ENCODE peak calls at places on chromosomes 12 and 14, in four cellular contexts. P is IMR-90, W is upper lobe of left lung, M is Peyer's patch. Y is an unnamed sample. For H3K4me1, the result is how much of the 10 kb centered on the place peaks cover.

GRCh38 chr12:25017336-25017735 is 68.4 kb upstream of the BCAT1 start:
- DNase-seq in P (peak), W (no peak), M (no peak), Y (no peak)

GRCh38 chr14:85252011-85252410 is 277.9 kb upstream of the FLRT2 start:
- DNase-seq in P (peak), W (no peak), M (no peak), Y (no peak)

GRCh38 chr12:94561943-94562411 is 88.4 kb downstream of the TMCC3 start:
- DNase-seq in P (no peak), W (no peak), M (peak), Y (peak)

GRCh38 chr12:27081668-27082091 is 698 bp downstream of the C12orf71 start:
- DNase-seq in P (peak), W (no peak), M (no peak), Y (peak)

GRCh38 chr14:71311061-71311460 is 403.8 kb downstream of the PCNX1 start:
- DNase-seq in P (no peak), W (no peak), M (no peak), Y (no peak)

GRCh38 chr12:5479761-5480160 is 47.9 kb downstream of the NTF3 start:
- DNase-seq in P (no peak), W (no peak), M (no peak), Y (peak)

GRCh38 chr12:105459760-105460325 is 129.4 kb downstream of the C12orf75 start:
- DNase-seq in P (no peak), W (no peak), M (no peak), Y (peak)

GRCh38 chr14:42428996-42429395 is 822.3 kb downstream of the LRFN5 start:
- DNase-seq in P (no peak), W (no peak), M (no peak), Y (no peak)

GRCh38 chr12:18718462-18718861 is 19.4 kb downstream of the PLCZ1 start:
- DNase-seq in P (no peak), W (no peak), M (no peak), Y (no peak)

GRCh38 chr14:39425947-39426346 is 6.3 kb downstream of the FBXO33 start:
- DNase-seq in P (no peak), W (no peak), M (no peak), Y (no peak)

GRCh38 chr14:69979882-69980281 is 100.7 kb downstream of the SMOC1 start:
- DNase-seq in P (no peak), W (no peak), M (no peak), Y (no peak)

GRCh38 chr12:122412851-122413433 is 9.5 kb downstream of the CLIP1 start:
- DNase-seq in P (no peak), W (no peak), M (no peak), Y (no peak)

GRCh38 chr12:90234455-90234854 is 525.8 kb upstream of the ATP2B1 start:
- DNase-seq in P (peak), W (no peak), M (no peak), Y (no peak)

GRCh38 chr14:49880267-49881064 is 12.4 kb upstream of the ARF6 start:
- DNase-seq in P (no peak), W (no peak), M (no peak), Y (no peak)

GRCh38 chr14:70064111-70064885 is 124.5 kb downstream of the SLC8A3 start:
- DNase-seq in P (peak), W (no peak), M (no peak), Y (no peak)

GRCh38 chr12:54988402-54989054 is 4.0 kb upstream of the TESPA1 start:
- DNase-seq in P (peak), W (peak), M (peak), Y (no peak)

GRCh38 chr12:3520168-3520567 is 29.2 kb downstream of the PRMT8 start:
- DNase-seq in P (no peak), W (no peak), M (no peak), Y (no peak)

GRCh38 chr12:93785262-93786010 is 108.3 kb downstream of the CRADD start:
- DNase-seq in P (peak), W (peak), M (no peak), Y (peak)

GRCh38 chr12:75257510-75257909 is 47.9 kb upstream of the KCNC2 start:
- DNase-seq in P (peak), W (no peak), M (no peak), Y (no peak)

DNA sequence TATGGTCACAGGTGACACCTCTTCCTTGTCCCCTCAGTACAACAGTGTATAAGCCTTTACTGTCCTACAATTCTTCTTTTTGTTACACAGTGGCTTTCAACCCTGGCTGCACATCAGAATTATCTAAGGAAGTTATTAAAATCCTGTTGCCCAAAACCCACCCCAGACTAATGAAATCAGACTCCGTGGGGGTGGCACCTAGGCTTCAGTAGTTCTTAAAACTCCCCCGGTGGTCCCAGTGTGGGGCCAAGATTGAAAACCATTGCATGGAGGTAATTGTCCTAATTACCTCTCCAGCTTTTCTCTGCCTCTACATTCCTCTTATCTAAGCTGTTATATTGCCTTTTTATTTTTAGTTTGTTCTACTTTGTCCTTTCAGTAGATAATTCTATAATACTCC is 172.8 kb downstream of the DAD1 start:
- DNase-seq in P (no peak), W (no peak), M (no peak), Y (no peak)
- TF ChIP-seq CTCF in P (no peak), W (no peak), M (no peak), Y (no peak)

GRCh38 chr12:100493371-100494012 is 19.8 kb downstream of the NR1H4 start:
- DNase-seq in P (no peak), W (no peak), M (no peak), Y (no peak)
- H3K4me1 ChIP-seq in P (under half), W (under half), M (under half), Y (under half)

DNA sequence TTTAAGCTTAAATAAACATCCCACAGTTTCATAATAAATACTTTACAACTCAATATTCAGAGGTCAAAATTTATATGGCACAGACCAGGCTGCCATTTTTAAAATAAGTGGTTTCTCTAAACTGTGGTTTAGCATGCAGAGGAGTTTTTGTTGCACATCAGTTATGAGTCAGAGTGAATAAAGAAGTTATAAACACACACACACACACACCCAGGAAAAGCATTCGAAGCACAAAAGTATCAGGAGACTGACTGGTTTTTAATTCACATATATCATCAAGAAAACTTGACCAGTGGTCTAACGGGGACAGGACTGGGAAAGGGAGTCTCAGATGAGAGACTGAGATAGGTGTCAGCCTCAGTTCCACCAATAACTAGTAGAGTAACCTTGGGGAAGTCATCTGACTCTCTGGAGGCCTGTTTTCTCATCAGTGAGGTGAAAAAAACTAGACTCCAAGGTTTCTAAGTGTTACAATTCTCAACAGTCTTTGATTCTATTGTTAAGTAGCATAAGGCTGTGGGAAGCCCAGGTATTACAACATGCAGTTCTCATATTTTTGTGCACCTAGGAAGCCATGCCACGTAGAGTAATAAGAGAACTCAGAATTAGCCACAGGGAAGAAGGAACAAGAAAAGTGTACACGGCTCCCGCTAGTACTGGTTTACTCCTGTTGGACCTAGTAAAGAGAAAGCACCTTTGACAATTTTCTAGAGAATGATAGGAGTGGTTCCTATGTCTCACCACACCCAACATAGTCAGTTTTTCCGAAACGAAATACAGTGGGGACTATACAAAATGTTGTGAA is 5.2 kb downstream of the PPTC7 start:
- DNase-seq in P (peak), W (peak), M (no peak), Y (peak)
- H3K4me3 ChIP-seq in P (peak), W (no peak), M (no peak), Y (no peak)

DNA sequence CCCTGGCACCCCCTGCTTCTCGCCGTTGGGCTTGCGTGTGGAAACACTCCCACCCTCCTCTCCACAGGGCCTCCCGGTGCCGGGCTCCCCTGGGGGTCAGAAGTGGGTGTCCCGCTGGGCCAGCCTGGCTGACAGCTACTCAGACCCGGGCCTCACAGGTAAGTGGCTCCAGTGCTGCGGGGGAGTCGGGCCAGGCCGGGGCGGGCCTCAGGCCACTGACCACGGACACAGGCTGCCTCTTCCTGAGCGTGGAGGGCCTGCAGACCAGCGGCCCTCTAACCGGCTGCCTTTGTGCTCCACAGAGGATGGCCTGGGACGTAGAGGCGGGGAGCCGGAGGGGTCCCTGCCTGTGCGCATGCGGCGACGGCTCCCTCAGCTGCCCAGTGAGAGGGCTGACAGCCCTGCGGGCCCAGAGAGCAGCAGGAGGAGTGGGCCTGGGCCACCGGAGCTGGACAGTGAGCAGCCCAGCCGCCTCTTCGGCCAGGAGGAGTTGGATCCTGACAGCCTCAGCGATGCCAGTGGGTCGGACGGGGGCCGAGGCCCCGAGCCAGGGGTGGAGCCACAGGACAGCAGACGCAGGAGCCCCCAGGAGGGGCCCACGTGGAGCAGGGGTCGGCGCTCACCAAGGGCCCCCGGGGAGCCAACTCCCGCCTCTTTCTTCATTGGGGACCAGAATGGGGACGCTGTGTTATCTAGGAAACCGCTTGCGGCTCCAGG is 21.1 kb downstream of the CEP170B start:
- DNase-seq in P (no peak), W (peak), M (no peak), Y (peak)
- TF ChIP-seq CTCF in P (no peak), W (no peak), M (no peak), Y (no peak)

GRCh38 chr14:76718306-76719075 is 42.8 kb upstream of the VASH1 start:
- DNase-seq in P (no peak), W (no peak), M (no peak), Y (peak)

GRCh38 chr14:76719664-76720063 is 41.6 kb upstream of the VASH1 start:
- DNase-seq in P (no peak), W (no peak), M (no peak), Y (peak)

GRCh38 chr14:76717508-76717907 is 43.8 kb upstream of the VASH1 start:
- DNase-seq in P (no peak), W (no peak), M (no peak), Y (peak)

GRCh38 chr14:76716285-76716684 is 45.0 kb upstream of the VASH1 start:
- DNase-seq in P (no peak), W (no peak), M (no peak), Y (no peak)

GRCh38 chr14:76720382-76720813 is 40.9 kb upstream of the VASH1 start:
- DNase-seq in P (peak), W (peak), M (peak), Y (peak)
- H3K4me1 ChIP-seq in P (under half), W (under half), M (under half), Y (under half)

DNA sequence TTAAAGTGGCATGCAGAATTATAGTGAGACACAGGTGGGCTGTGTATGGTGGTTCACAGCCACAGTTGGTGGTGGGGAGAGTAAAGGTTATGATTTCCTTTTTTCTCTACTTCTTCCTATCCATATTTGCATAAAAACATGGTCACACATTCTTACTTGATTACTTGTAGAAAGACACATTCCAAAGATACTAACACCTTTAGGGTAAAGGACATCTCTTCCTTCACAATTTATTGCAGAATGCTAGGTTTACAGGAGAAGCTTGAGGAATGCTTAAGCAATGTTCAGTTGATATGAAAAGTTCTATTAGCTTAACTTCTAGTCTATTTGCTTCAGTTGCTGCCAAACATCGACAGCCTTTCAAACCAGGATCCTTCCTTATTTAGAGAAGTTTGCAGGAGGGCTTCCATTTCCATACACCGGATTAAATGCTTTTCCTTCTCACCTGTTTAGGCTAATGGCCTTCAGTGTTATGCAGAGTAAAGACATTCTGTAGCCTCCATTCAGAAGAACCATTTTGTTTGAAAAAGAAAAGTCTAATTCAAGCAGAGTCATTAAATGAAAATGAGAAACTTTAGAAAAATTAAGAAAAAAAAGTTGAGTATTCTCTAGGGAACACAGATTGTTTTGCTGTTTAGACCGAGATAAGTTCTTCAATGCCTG is 2.6 kb upstream of the PHC1 start:
- DNase-seq in P (no peak), W (no peak), M (no peak), Y (peak)
- H3K4me3 ChIP-seq in P (no peak), W (no peak), M (no peak), Y (no peak)

GRCh38 chr14:102500724-102501123 is 8.9 kb downstream of the ANKRD9 start:
- DNase-seq in P (no peak), W (no peak), M (no peak), Y (no peak)

GRCh38 chr14:102503576-102504224 is 5.9 kb downstream of the ANKRD9 start:
- DNase-seq in P (no peak), W (no peak), M (no peak), Y (no peak)

GRCh38 chr14:102500190-102500661 is 9.3 kb downstream of the ANKRD9 start:
- DNase-seq in P (peak), W (peak), M (no peak), Y (peak)

GRCh38 chr14:102502571-102502970 is 7.0 kb downstream of the ANKRD9 start:
- DNase-seq in P (no peak), W (no peak), M (no peak), Y (no peak)

DNA sequence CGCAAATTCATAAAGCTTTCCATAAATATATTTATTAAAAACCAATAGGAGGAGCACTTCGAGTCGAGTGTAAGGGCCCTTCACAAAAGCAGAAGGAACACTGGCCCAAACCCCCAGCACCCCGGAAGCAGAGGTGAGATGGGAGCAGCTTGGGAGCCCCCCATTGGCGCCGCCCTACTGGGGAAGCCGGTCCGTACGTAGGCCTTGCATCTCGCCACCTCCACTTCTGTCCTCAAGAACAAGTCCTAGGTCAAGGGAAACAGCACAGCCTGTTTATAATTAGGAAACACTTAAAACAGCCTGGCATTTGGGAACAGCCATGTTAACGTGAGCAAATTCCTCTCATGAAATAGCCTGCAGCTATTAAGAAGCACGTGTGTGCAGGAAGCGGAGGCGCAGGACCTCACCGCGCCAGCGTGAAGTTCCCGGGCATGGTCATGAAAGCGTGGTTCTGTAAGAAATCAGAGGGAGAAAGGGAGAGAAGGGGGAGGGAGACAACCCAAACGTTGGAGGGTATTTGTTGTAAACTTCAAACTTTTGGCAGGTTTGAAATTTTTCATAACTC is 7.7 kb downstream of the ANKRD9 start:
- DNase-seq in P (no peak), W (no peak), M (no peak), Y (peak)
- TF ChIP-seq CTCF in P (no peak), W (no peak), M (no peak), Y (peak)

GRCh38 chr14:99245541-99246511 is 26.2 kb downstream of the BCL11B start:
- DNase-seq in P (no peak), W (no peak), M (no peak), Y (peak)

GRCh38 chr14:99248761-99249171 is 23.2 kb downstream of the BCL11B start:
- DNase-seq in P (no peak), W (no peak), M (no peak), Y (no peak)

GRCh38 chr14:99247772-99248171 is 24.2 kb downstream of the BCL11B start:
- DNase-seq in P (no peak), W (no peak), M (no peak), Y (no peak)

GRCh38 chr14:99246536-99247083 is 25.4 kb downstream of the BCL11B start:
- DNase-seq in P (no peak), W (no peak), M (peak), Y (peak)

DNA sequence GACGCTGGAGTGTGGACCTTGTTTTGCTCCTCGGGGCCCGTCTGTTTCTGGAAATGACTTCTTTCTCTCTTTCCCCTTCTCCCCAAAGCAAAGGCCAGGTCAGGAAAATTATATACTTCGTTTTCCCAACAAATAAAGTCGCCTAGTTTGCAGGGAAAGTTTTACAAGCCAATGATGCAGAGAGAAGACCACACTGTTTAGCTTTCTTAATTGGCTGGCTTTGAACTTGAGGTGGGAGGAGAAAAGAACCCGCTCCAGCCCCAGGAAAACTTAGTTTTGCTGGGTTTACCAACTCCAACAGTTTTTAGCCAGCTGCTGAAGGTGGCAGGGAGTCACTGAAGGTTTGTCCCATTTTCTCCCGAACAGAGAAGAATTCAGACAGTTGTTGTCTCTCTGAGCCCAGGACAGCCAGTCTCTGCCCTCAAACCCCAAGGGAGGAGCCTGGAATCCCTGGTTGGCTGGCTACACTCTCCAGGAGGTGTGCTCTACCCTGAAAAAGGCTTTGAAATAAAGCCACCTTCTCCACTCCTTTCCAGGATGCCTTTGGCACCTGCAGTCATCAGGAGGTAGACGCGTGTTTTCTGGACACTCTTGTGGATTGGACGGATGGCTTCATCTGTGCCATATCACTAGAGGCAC is 24.8 kb downstream of the BCL11B start:
- DNase-seq in P (no peak), W (no peak), M (no peak), Y (peak)
- H3K4me1 ChIP-seq in P (under half), W (under half), M (under half), Y (under half)

GRCh38 chr12:14257734-14258467 is 107.6 kb upstream of the ATF7IP start:
- DNase-seq in P (peak), W (peak), M (peak), Y (peak)
- H3K4me3 ChIP-seq in P (no peak), W (no peak), M (no peak), Y (peak)

DNA sequence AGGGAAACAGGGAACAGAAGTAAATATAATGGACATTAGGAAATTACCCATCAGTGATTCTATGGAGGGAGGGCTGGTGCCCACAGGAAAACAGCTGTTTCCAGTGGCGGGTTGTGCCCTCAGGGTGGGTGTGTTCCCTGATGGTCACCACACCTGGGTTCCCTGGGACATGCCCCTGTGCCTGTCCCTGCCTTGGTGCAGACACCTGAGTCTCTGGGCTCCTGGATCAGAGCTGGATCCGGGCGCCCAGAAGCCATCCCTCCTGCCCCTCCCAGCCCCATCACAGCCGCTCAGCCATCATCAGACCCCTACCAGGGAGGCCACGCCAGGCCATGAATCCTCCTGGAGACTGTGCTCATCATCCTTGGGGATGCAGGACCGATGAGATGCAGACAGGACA is 307.2 kb upstream of the SFSWAP start:
- DNase-seq in P (no peak), W (no peak), M (no peak), Y (no peak)
- TF ChIP-seq CTCF in P (no peak), W (no peak), M (no peak), Y (no peak)

Y was measured in endodermal cell.